ENCODE peak calls at places on chromosomes 6 and 20, in nine cellular contexts. S, K, R, I, G, H, O, N and P are unnamed samples.

GRCh38 chr6:21423106-21423854 is 170.3 kb upstream of the SOX4 start:
- DNase-seq in R (no peak), N (no peak), S (no peak), I (no peak), G (no peak), K (no peak), H (no peak), O (no peak), P (no peak)

GRCh38 chr6:95593025-95593424 is 15.7 kb downstream of the MANEA start:
- DNase-seq in G (no peak), R (no peak), N (no peak), H (no peak), O (peak; percentile 77), I (no peak), S (no peak), K (peak; percentile 31), P (no peak)

GRCh38 chr20:6173481-6173880 is 50.7 kb upstream of the FERMT1 start:
- DNase-seq in N (no peak), K (no peak), G (no peak), H (no peak), I (no peak), O (peak; percentile 11), S (no peak), R (peak; percentile 31), P (no peak)

GRCh38 chr6:90461367-90461766 is 125.5 kb downstream of the MAP3K7 start:
- DNase-seq in N (no peak), O (no peak), G (no peak), R (no peak), S (no peak), H (no peak), I (no peak), K (no peak), P (no peak)

GRCh38 chr6:11527274-11527870 is 10.2 kb upstream of the TMEM170B start:
- DNase-seq in K (no peak), N (no peak), G (no peak), S (no peak), R (peak; percentile 26), O (peak; percentile 62), H (no peak), I (no peak), P (no peak)

GRCh38 chr6:3013486-3013885 is 13.8 kb downstream of the NQO2 start:
- DNase-seq in S (peak; percentile 28), I (no peak), O (peak; percentile 94), K (no peak), H (no peak), N (no peak), R (peak; percentile 89), G (no peak), P (no peak)

GRCh38 chr20:47011984-47012383 is 117.3 kb downstream of the EYA2 start:
- DNase-seq in I (no peak), O (no peak), S (no peak), R (no peak), G (no peak), H (no peak), K (no peak), N (no peak), P (no peak)

GRCh38 chr6:123962508-123962907 is 158.8 kb downstream of the NKAIN2 start:
- DNase-seq in K (peak; percentile 97), I (no peak), R (no peak), O (peak; percentile 1), G (no peak), S (no peak), H (no peak), N (no peak), P (peak; percentile 94)

GRCh38 chr6:168440520-168441433 is at the start of gene SMOC2:
- DNase-seq in G (no peak), R (no peak), S (no peak), H (no peak), N (no peak), I (no peak), O (no peak), K (peak; percentile 76), P (peak; percentile 36)

GRCh38 chr6:9984607-9985006 is 430.3 kb downstream of the TFAP2A start:
- DNase-seq in R (no peak), K (no peak), O (no peak), H (no peak), N (no peak), G (no peak), S (peak; percentile 22), I (no peak), P (no peak)

GRCh38 chr6:40344566-40345185 is 242.5 kb downstream of the LRFN2 start:
- DNase-seq in K (no peak), I (no peak), G (no peak), H (no peak), O (no peak), S (no peak), N (no peak), R (no peak), P (no peak)

GRCh38 chr6:129031051-129031599 is 148.2 kb downstream of the LAMA2 start:
- DNase-seq in I (peak; percentile 23), K (no peak), N (no peak), R (no peak), H (no peak), S (peak; percentile 87), O (peak; percentile 17), G (no peak), P (no peak)

GRCh38 chr20:42270539-42270938 is 652.4 kb upstream of the CHD6 start:
- DNase-seq in I (no peak), N (no peak), R (no peak), S (no peak), K (no peak), G (no peak), O (no peak), H (no peak), P (no peak)

GRCh38 chr6:130620338-130620781 is 206.8 kb upstream of the SMLR1 start:
- DNase-seq in N (no peak), K (no peak), I (no peak), G (no peak), S (peak; percentile 34), R (no peak), O (peak; percentile 41), H (no peak), P (no peak)

GRCh38 chr6:9095671-9096260 is 660.4 kb upstream of the SLC35B3 start:
- DNase-seq in N (no peak), O (no peak), I (no peak), H (no peak), R (no peak), G (no peak), K (no peak), S (no peak), P (peak; percentile 99)

GRCh38 chr6:11770546-11771466 is 7.8 kb downstream of the ADTRP start:
- DNase-seq in S (peak; percentile 94), O (peak; percentile 98), G (no peak), N (no peak), K (no peak), H (peak; percentile 89), R (peak; percentile 86), I (peak; percentile 84), P (no peak)

GRCh38 chr20:44284032-44284431 is 27.0 kb downstream of the FITM2 start:
- DNase-seq in K (no peak), S (no peak), I (no peak), N (no peak), O (no peak), H (no peak), R (no peak), G (no peak), P (no peak)

GRCh38 chr6:125338381-125338780 is 36.6 kb upstream of the HDDC2 start:
- DNase-seq in N (no peak), K (no peak), R (no peak), H (no peak), S (no peak), G (no peak), O (no peak), I (no peak), P (no peak)

GRCh38 chr6:75673885-75674284 is 72.2 kb downstream of the SENP6 start:
- DNase-seq in K (no peak), S (no peak), N (no peak), O (no peak), I (no peak), G (no peak), R (no peak), H (no peak), P (no peak)

GRCh38 chr6:139161817-139162284 is 27.0 kb downstream of the HECA start:
- DNase-seq in I (no peak), G (peak; percentile 39), O (no peak), N (peak; percentile 49), K (no peak), S (no peak), H (no peak), R (no peak), P (no peak)